ENCODE peak calls at places on chromosomes 5 and 9, in seven cellular contexts. One of them, this sample, is unnamed. For H3K27me3, the result is how much of the 10 kb centered on the place peaks cover.

GRCh38 chr9:37976714-37977477 is 73.0 kb upstream of the SLC25A51 start:
- DNase-seq in Panc1: no peak
- DNase-seq in heart right ventricle: no peak
- DNase-seq in CD8-positive, alpha-beta T cell: no peak
- DNase-seq in AG04450: peak
- DNase-seq in MM.1S: no peak
- DNase-seq in HCT116: no peak
- DNase-seq in this sample: peak

GRCh38 chr9:14281136-14281795 is 32.7 kb downstream of the NFIB start:
- DNase-seq in CD8-positive, alpha-beta T cell: no peak
- DNase-seq in AG04450: no peak
- DNase-seq in HCT116: no peak
- DNase-seq in MM.1S: no peak
- DNase-seq in heart right ventricle: no peak
- DNase-seq in Panc1: no peak
- DNase-seq in this sample: no peak

GRCh38 chr5:138149530-138149929 is 10.3 kb upstream of the NME5 start:
- DNase-seq in MM.1S: no peak
- DNase-seq in CD8-positive, alpha-beta T cell: no peak
- DNase-seq in Panc1: no peak
- DNase-seq in HCT116: no peak
- DNase-seq in AG04450: no peak
- DNase-seq in heart right ventricle: no peak
- DNase-seq in this sample: no peak

GRCh38 chr5:10539685-10539998 is 24.2 kb upstream of the ANKRD33B start:
- DNase-seq in CD8-positive, alpha-beta T cell: no peak
- DNase-seq in Panc1: no peak
- DNase-seq in HCT116: no peak
- DNase-seq in MM.1S: no peak
- DNase-seq in AG04450: no peak
- DNase-seq in heart right ventricle: no peak
- DNase-seq in this sample: no peak

GRCh38 chr5:88875609-88876234 is 7.3 kb downstream of the MEF2C start:
- DNase-seq in heart right ventricle: no peak
- DNase-seq in CD8-positive, alpha-beta T cell: no peak
- DNase-seq in MM.1S: no peak
- DNase-seq in AG04450: no peak
- DNase-seq in HCT116: no peak
- DNase-seq in Panc1: no peak
- DNase-seq in this sample: no peak

GRCh38 chr9:114214181-114214580 is 58.8 kb downstream of the COL27A1 start:
- DNase-seq in HCT116: no peak
- DNase-seq in CD8-positive, alpha-beta T cell: no peak
- DNase-seq in AG04450: no peak
- DNase-seq in heart right ventricle: no peak
- DNase-seq in Panc1: no peak
- DNase-seq in MM.1S: no peak
- DNase-seq in this sample: peak

GRCh38 chr5:321233-321725 is at the start of gene AHRR:
- DNase-seq in HCT116: no peak
- DNase-seq in MM.1S: peak
- DNase-seq in Panc1: no peak
- DNase-seq in AG04450: no peak
- DNase-seq in heart right ventricle: peak
- DNase-seq in CD8-positive, alpha-beta T cell: no peak
- DNase-seq in this sample: peak

GRCh38 chr5:129905467-129906176 is 1.4 kb downstream of the CHSY3 start:
- DNase-seq in heart right ventricle: no peak
- DNase-seq in CD8-positive, alpha-beta T cell: no peak
- DNase-seq in MM.1S: no peak
- DNase-seq in HCT116: no peak
- DNase-seq in Panc1: no peak
- DNase-seq in AG04450: no peak
- DNase-seq in this sample: peak

GRCh38 chr9:126869368-126869767 is 8.9 kb downstream of the ZBTB34 start:
- DNase-seq in Panc1: no peak
- DNase-seq in heart right ventricle: no peak
- DNase-seq in AG04450: no peak
- DNase-seq in MM.1S: no peak
- DNase-seq in HCT116: no peak
- DNase-seq in CD8-positive, alpha-beta T cell: no peak
- DNase-seq in this sample: no peak

GRCh38 chr9:86464242-86464641 is 110.0 kb upstream of the TUT7 start:
- DNase-seq in MM.1S: peak
- DNase-seq in HCT116: no peak
- DNase-seq in CD8-positive, alpha-beta T cell: no peak
- DNase-seq in AG04450: no peak
- DNase-seq in heart right ventricle: no peak
- DNase-seq in Panc1: no peak
- DNase-seq in this sample: no peak

GRCh38 chr9:126411225-126411947 is 84.8 kb downstream of the MVB12B start:
- DNase-seq in MM.1S: peak
- DNase-seq in AG04450: no peak
- DNase-seq in HCT116: no peak
- DNase-seq in heart right ventricle: no peak
- DNase-seq in Panc1: no peak
- DNase-seq in CD8-positive, alpha-beta T cell: no peak
- DNase-seq in this sample: no peak

GRCh38 chr5:92841604-92842155 is 739.3 kb downstream of the NR2F1-AS1 start:
- DNase-seq in heart right ventricle: no peak
- DNase-seq in CD8-positive, alpha-beta T cell: no peak
- DNase-seq in MM.1S: no peak
- DNase-seq in AG04450: no peak
- DNase-seq in Panc1: no peak
- DNase-seq in HCT116: no peak
- DNase-seq in this sample: no peak

GRCh38 chr9:27572566-27572917 is 739 bp downstream of the C9orf72 start:
- DNase-seq in heart right ventricle: no peak
- DNase-seq in AG04450: no peak
- DNase-seq in HCT116: no peak
- DNase-seq in MM.1S: peak
- DNase-seq in CD8-positive, alpha-beta T cell: no peak
- DNase-seq in Panc1: no peak
- DNase-seq in this sample: no peak

GRCh38 chr5:148972958-148973357 is 89.9 kb downstream of the SH3TC2 start:
- DNase-seq in AG04450: peak
- DNase-seq in CD8-positive, alpha-beta T cell: no peak
- DNase-seq in heart right ventricle: no peak
- DNase-seq in Panc1: peak
- DNase-seq in HCT116: peak
- DNase-seq in MM.1S: no peak
- DNase-seq in this sample: peak

GRCh38 chr9:82750411-82750918 is 312.5 kb downstream of the RASEF start:
- DNase-seq in AG04450: no peak
- DNase-seq in MM.1S: no peak
- DNase-seq in CD8-positive, alpha-beta T cell: no peak
- DNase-seq in Panc1: no peak
- DNase-seq in HCT116: no peak
- DNase-seq in heart right ventricle: no peak
- DNase-seq in this sample: no peak

GRCh38 chr5:140381972-140382371 is 19.7 kb upstream of the ANKHD1 start:
- DNase-seq in AG04450: no peak
- DNase-seq in heart right ventricle: no peak
- DNase-seq in MM.1S: no peak
- DNase-seq in HCT116: no peak
- DNase-seq in CD8-positive, alpha-beta T cell: no peak
- DNase-seq in Panc1: no peak
- DNase-seq in this sample: no peak

GRCh38 chr5:18220631-18221030 is 586.4 kb downstream of the TAF11L14 start:
- DNase-seq in HCT116: no peak
- DNase-seq in Panc1: no peak
- DNase-seq in CD8-positive, alpha-beta T cell: no peak
- DNase-seq in MM.1S: no peak
- DNase-seq in AG04450: no peak
- DNase-seq in heart right ventricle: no peak
- DNase-seq in this sample: no peak
- H3K4me3 ChIP-seq in HCT116: no peak
- H3K4me3 ChIP-seq in Panc1: no peak
- H3K4me3 ChIP-seq in CD8-positive, alpha-beta T cell: no peak
- H3K4me3 ChIP-seq in MM.1S: no peak
- H3K4me3 ChIP-seq in AG04450: no peak
- H3K4me3 ChIP-seq in heart right ventricle: no peak
- H3K4me3 ChIP-seq in this sample: no peak

DNA sequence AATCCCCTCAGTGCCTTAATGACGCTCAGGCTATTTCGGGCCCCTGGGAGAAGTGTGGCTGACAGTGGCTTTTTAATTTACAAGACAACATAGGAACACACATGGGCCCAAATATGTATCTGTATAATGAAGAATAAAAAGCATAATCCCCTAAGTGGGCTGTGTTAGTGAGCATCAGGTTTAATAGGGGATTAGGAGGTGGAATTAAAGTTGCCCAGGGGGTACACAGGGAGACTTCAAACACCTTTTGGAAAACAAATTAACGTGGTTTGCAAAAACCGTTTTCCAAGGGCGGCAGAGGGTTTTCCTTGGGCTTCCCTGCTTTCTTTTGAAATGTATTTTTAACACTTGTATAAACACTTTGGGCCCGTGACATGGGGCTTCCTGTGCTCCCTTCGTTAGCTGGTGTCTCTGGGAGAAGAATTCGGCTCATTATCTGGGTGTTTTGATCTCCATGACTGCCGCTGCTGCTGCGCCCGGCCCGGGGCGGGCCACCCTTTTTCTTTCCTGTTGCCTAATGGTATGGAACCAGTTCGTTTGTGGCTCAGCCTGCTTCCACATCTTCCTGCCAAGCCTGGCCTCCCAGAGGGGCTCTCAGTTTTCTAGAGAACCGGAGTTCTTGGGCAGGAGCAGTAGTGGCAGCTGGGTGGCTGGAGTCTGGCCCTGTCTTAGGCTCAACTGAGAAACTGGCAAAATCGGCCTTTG is 173.0 kb downstream of the MACROH2A1 start:
- DNase-seq in MM.1S: no peak
- DNase-seq in Panc1: no peak
- DNase-seq in HCT116: no peak
- DNase-seq in CD8-positive, alpha-beta T cell: no peak
- DNase-seq in AG04450: no peak
- DNase-seq in heart right ventricle: no peak
- DNase-seq in this sample: no peak
- H3K27me3 ChIP-seq in MM.1S: under half
- H3K27me3 ChIP-seq in Panc1: under half
- H3K27me3 ChIP-seq in HCT116: under half
- H3K27me3 ChIP-seq in CD8-positive, alpha-beta T cell: under half
- H3K27me3 ChIP-seq in AG04450: under half
- H3K27me3 ChIP-seq in heart right ventricle: under half
- H3K27me3 ChIP-seq in this sample: under half

GRCh38 chr5:142697846-142698245 is 12.0 kb upstream of the FGF1 start:
- DNase-seq in HCT116: no peak
- DNase-seq in CD8-positive, alpha-beta T cell: no peak
- DNase-seq in AG04450: no peak
- DNase-seq in heart right ventricle: peak
- DNase-seq in MM.1S: no peak
- DNase-seq in Panc1: no peak
- DNase-seq in this sample: no peak

GRCh38 chr5:142698447-142698846 is 12.6 kb upstream of the FGF1 start:
- DNase-seq in HCT116: no peak
- DNase-seq in CD8-positive, alpha-beta T cell: no peak
- DNase-seq in Panc1: no peak
- DNase-seq in MM.1S: no peak
- DNase-seq in heart right ventricle: no peak
- DNase-seq in AG04450: no peak
- DNase-seq in this sample: no peak

GRCh38 chr5:142697356-142697807 is 11.5 kb upstream of the FGF1 start:
- DNase-seq in AG04450: no peak
- DNase-seq in CD8-positive, alpha-beta T cell: no peak
- DNase-seq in Panc1: no peak
- DNase-seq in heart right ventricle: no peak
- DNase-seq in MM.1S: no peak
- DNase-seq in HCT116: no peak
- DNase-seq in this sample: peak

GRCh38 chr5:142700566-142700965 is 14.7 kb upstream of the FGF1 start:
- DNase-seq in AG04450: no peak
- DNase-seq in heart right ventricle: no peak
- DNase-seq in Panc1: no peak
- DNase-seq in CD8-positive, alpha-beta T cell: no peak
- DNase-seq in HCT116: no peak
- DNase-seq in MM.1S: no peak
- DNase-seq in this sample: no peak

DNA sequence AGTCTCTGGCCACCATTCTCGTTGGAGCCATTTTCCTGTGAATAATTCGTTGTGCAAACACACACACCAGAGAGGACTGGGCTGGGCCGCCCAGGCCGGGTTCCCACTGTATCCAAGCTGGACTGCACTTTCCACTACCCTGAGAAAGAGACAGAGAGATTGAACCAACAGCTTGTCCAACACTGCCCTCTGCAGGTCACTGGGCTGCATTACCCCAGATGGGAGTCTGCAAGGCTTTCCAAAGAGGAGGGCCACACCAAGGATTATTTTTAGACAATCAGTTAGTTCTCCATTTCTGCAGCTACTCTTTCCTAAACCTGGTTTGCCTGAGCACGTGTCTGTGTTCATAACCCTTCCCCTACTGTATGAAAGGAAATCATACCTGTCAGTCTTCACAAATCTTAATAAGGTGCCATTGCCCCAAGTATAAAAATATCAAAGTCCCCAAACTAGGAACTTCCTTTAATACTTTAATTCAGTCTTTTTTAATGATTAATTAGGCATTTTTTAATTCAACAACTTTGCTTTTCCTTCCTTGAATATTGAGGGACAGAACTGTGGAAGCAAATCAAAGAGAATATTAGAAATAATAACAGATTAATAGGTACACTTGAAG is 13.3 kb upstream of the FGF1 start:
- DNase-seq in MM.1S: peak
- DNase-seq in Panc1: peak
- DNase-seq in HCT116: peak
- DNase-seq in heart right ventricle: peak
- DNase-seq in AG04450: peak
- DNase-seq in CD8-positive, alpha-beta T cell: peak
- DNase-seq in this sample: peak
- H3K27ac ChIP-seq in MM.1S: no peak
- H3K27ac ChIP-seq in Panc1: no peak
- H3K27ac ChIP-seq in HCT116: no peak
- H3K27ac ChIP-seq in heart right ventricle: peak
- H3K27ac ChIP-seq in AG04450: no peak
- H3K27ac ChIP-seq in CD8-positive, alpha-beta T cell: no peak
- H3K27ac ChIP-seq in this sample: peak

DNA sequence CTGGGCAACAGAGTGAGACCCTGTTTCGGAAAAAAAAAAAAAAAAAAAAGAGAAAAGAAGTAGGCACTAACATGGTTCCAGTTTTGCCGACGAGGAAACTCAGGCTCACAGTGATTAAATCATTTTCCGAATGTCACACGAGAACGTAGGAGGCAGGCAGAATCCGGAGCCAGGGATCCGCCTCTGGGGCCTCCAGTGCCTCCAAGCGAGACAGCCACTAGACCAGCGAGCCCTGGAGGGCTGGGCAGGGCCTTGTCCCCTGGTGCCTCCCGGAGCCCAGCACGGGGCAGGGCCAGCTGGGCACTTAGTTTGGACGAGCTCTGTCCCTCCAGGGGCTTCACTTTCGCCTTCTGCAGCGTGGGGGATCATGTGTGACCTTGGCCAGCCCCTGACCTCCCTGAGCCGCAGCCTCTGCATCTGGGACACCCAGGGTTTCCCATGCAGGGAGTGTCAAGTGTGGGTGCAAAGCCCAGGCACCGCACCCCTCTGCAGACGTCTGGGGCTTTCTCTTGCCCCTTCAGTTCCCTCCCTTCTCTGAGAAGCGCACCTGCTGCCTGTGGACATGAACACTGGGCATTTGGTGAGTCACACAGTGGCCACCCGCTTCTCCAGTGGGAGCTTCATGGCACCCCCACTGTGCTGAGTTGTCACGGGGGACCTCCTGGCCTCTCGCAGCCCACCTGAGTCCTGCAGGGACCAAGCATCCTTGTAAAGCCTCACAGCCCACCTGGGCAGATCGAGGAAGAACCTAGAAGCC is 80.3 kb downstream of the RXRA start:
- DNase-seq in HCT116: no peak
- DNase-seq in AG04450: no peak
- DNase-seq in MM.1S: no peak
- DNase-seq in heart right ventricle: peak
- DNase-seq in CD8-positive, alpha-beta T cell: no peak
- DNase-seq in Panc1: no peak
- DNase-seq in this sample: no peak
- H3K4me3 ChIP-seq in HCT116: peak
- H3K4me3 ChIP-seq in AG04450: peak
- H3K4me3 ChIP-seq in MM.1S: peak
- H3K4me3 ChIP-seq in heart right ventricle: no peak
- H3K4me3 ChIP-seq in CD8-positive, alpha-beta T cell: peak
- H3K4me3 ChIP-seq in Panc1: no peak
- H3K4me3 ChIP-seq in this sample: no peak